ENCODE peak calls at places on chromosomes 13 and 19, in four cellular contexts. Q, A, X and R are unnamed samples.

GRCh38 chr19:54551950-54552912 is 21.4 kb upstream of the LILRA2 start:
- DNase-seq in A (no peak), Q (no peak), X (no peak), R (no peak)

GRCh38 chr13:32993109-32993508 is 23.1 kb upstream of the KL start:
- DNase-seq in A (no peak), X (no peak), Q (no peak), R (no peak)

GRCh38 chr19:44942067-44942571 is at the start of gene APOC4:
- DNase-seq in X (no peak), A (no peak), Q (no peak), R (no peak)

GRCh38 chr19:12126707-12127106 is 13.4 kb downstream of the ZNF20 start:
- DNase-seq in Q (peak), X (no peak), A (peak), R (no peak)

GRCh38 chr19:1166872-1167573 is 7.0 kb downstream of the SBNO2 start:
- DNase-seq in Q (no peak), X (no peak), A (no peak), R (no peak)

GRCh38 chr13:106140476-106140875 is 395.0 kb downstream of the EFNB2 start:
- DNase-seq in Q (no peak), X (no peak), A (no peak), R (no peak)

GRCh38 chr19:46776927-46777911 is 11.2 kb downstream of the SLC1A5 start:
- DNase-seq in Q (peak), A (peak), X (no peak), R (no peak)

GRCh38 chr19:55554749-55555152 is 9.4 kb upstream of the SBK3 start:
- DNase-seq in Q (peak), X (no peak), A (peak), R (no peak)

GRCh38 chr13:35923347-35923746 is 207.8 kb downstream of the DCLK1 start:
- DNase-seq in Q (no peak), X (no peak), A (no peak), R (no peak)

GRCh38 chr13:41411060-41411459 is 46.3 kb upstream of the RGCC start:
- DNase-seq in X (no peak), A (no peak), Q (no peak), R (no peak)

GRCh38 chr19:50831026-50831396 is 2.4 kb downstream of the KLK15 start:
- DNase-seq in A (no peak), X (no peak), Q (no peak), R (no peak)

GRCh38 chr19:1980068-1980467 is 35.4 kb downstream of the BTBD2 start:
- DNase-seq in A (no peak), Q (no peak), X (no peak), R (no peak)

GRCh38 chr13:113671066-113672001 is 4.3 kb downstream of the GRK1 start:
- DNase-seq in Q (peak), X (peak), A (no peak), R (no peak)

GRCh38 chr19:55592391-55593090 is 6.8 kb downstream of the FIZ1 start:
- DNase-seq in Q (no peak), X (no peak), A (no peak), R (no peak)

GRCh38 chr13:96542986-96543385 is 451.3 kb downstream of the OXGR1 start:
- DNase-seq in Q (no peak), A (no peak), X (no peak), R (no peak)

GRCh38 chr19:14410775-14411134 is 8.4 kb downstream of the DDX39A start:
- DNase-seq in A (no peak), Q (no peak), X (no peak), R (no peak)

GRCh38 chr19:10549733-10550132 is 6.0 kb downstream of the ATG4D start:
- DNase-seq in X (no peak), A (no peak), Q (no peak), R (no peak)

GRCh38 chr19:49718511-49718910 is 27.6 kb downstream of the CPT1C start:
- DNase-seq in X (no peak), Q (no peak), A (no peak), R (no peak)

GRCh38 chr19:30529876-30530275 is 157.7 kb downstream of the ZNF536 start:
- DNase-seq in A (no peak), Q (peak), X (no peak), R (no peak)

GRCh38 chr19:4914736-4915501 is 5.6 kb downstream of the UHRF1 start:
- DNase-seq in X (no peak), A (no peak), Q (no peak), R (no peak)

GRCh38 chr13:24261566-24261965 is 47.8 kb upstream of the C1QTNF9 start:
- DNase-seq in Q (no peak), A (no peak), X (no peak), R (no peak)

GRCh38 chr19:35142531-35143230 is 374 bp upstream of the FXYD7 start:
- DNase-seq in X (no peak), Q (peak), A (peak), R (peak)

GRCh38 chr19:18895038-18895827 is 725 bp downstream of the CERS1 start:
- DNase-seq in A (peak), X (peak), Q (peak), R (peak)
- TF ChIP-seq CTCF in A (peak), X (no peak), Q (peak), R (peak)

GRCh38 chr19:48390188-48391099 is 907 bp downstream of the KDELR1 start:
- DNase-seq in X (peak), A (peak), Q (peak), R (peak)

GRCh38 chr19:48391100-48392005 is at the start of gene KDELR1:
- DNase-seq in Q (peak), A (peak), X (peak), R (peak)

GRCh38 chr19:48381178-48381950 is 10.0 kb downstream of the KDELR1 start:
- DNase-seq in X (no peak), A (no peak), Q (no peak), R (no peak)

GRCh38 chr19:48385461-48386087 is 5.8 kb downstream of the KDELR1 start:
- DNase-seq in A (no peak), X (no peak), Q (no peak), R (no peak)

DNA sequence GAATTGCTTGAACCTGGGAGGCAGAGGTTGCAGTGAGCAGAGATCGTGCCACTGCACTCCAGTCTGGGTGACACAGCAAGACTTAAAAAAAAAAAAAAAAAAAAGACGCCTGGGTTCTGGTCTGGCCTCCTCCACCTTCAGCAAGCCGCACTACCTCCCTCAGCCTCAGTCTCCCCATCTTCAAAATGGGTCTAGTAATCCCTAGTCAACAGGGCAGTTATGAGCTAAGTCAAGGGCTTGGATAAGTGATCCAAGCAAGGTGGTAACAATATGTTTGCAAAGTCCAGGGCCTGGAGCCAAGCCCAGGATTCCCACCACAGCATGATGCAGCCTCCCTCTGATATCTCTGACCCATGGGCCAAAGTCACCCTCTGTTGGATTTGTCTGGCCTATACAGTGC is 4.4 kb downstream of the KDELR1 start:
- DNase-seq in A (no peak), X (no peak), Q (no peak), R (no peak)
- TF ChIP-seq CTCF in A (no peak), X (no peak), Q (no peak), R (no peak)

DNA sequence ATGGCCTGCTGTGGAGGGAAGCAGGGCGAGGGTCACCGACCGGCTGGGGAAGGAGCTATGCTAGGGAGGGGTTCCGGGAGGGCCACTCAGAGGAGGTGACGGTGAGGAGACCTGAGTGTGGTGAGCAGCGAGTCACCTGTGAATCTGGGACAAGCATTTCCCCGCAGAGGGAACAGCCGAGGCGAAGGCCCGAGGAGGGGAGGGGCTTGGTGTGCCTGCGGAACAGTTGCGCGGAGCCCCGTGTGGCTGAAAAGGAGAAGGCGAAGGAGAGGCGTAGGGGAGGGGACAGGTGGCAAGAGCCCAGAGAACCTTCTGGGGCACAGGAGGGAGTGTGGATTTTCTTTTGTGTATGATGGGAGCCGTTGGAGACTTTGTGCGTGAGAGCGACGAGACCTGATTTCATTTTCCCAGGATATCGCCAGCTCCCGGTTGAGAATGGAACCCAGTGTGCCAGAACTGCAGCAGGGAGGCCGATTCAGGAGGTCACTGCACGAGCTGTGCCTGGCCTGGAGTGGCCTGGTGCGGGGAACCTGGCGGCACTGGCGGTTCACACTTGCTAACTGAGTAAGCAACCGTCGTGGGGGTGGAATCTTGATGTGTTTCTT is 117.7 kb upstream of the ZNF507 start:
- DNase-seq in X (no peak), A (no peak), Q (no peak), R (no peak)
- TF ChIP-seq CTCF in X (no peak), A (no peak), Q (peak), R (no peak)

GRCh38 chr13:99086149-99086868 is 108.4 kb upstream of the DOCK9 start:
- DNase-seq in A (peak), X (peak), Q (peak), R (peak)
- TF ChIP-seq CTCF in A (no peak), X (no peak), Q (no peak), R (no peak)

GRCh38 chr13:91946498-91947070 is 548.2 kb downstream of the GPC5 start:
- DNase-seq in Q (peak), A (peak), X (no peak), R (peak)
- TF ChIP-seq CTCF in Q (peak), A (peak), X (no peak), R (peak)

DNA sequence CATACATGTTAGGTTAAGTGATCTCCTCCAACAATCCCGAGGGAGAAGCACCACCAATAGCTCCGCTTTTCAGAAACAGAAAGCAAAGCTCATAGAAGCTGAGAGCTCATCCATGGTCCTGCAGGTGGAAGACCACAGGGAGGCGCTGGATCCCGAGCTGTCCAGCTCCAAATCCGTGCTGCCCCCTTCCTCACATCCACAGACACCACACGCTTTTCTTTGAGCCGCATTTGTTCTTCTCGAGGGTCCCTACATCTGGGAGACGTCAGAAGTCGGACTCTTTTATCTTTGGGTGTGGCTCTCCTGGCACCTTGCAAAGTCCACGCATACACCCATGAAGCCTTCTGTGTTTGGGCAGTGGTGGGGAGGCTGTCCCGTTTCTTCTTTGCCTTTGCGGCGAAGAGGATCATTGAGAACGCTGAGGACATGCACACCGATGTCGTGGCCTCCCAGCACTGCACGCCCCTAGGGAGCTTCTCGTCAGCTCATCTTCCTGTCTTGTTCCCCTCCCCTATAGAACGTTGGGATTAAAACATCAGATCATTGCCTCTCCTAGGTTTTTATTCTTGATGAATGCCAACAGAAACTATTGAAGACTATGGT is 184.8 kb downstream of the TEX29 start:
- DNase-seq in A (peak), X (no peak), Q (peak), R (peak)
- TF ChIP-seq CTCF in A (peak), X (no peak), Q (peak), R (peak)